ENCODE peak calls at places on chromosomes 5 and 9, in ten cellular contexts. K, Y, O, M, A, H, D, T, B and P are unnamed samples.
A peak's percentile ranks its signal among the peaks of the same experiment; 100 is the strongest.

GRCh38 chr5:53399921-53400697 is 80.3 kb upstream of the FST start:
- DNase-seq in K (no peak), Y (no peak), O (no peak), M (no peak), A (no peak), H (no peak), D (no peak), T (no peak), B (no peak), P (no peak)

GRCh38 chr5:115842089-115842881 is 550 bp downstream of the AP3S1 start:
- DNase-seq in K (no peak), Y (peak; percentile 29), O (peak; percentile 78), M (peak; percentile 69), A (no peak), H (peak; percentile 50), D (peak; percentile 62), T (peak; percentile 70), B (peak; percentile 72), P (peak; percentile 56)

GRCh38 chr9:78296208-78296892 is 575 bp upstream of the PSAT1 start:
- DNase-seq in K (no peak), Y (peak; percentile 24), O (peak; percentile 81), M (peak; percentile 57), A (no peak), H (peak; percentile 63), D (peak; percentile 81), T (no peak), B (peak; percentile 44), P (peak; percentile 47)

GRCh38 chr5:133527311-133527710 is 85.0 kb downstream of the FSTL4 start:
- DNase-seq in K (no peak), Y (no peak), O (no peak), M (no peak), A (no peak), H (no peak), D (no peak), T (no peak), B (no peak), P (no peak)

GRCh38 chr5:171310334-171310815 is 1.3 kb downstream of the TLX3 start:
- DNase-seq in K (no peak), Y (no peak), O (no peak), M (no peak), A (no peak), H (no peak), D (no peak), T (no peak), B (no peak), P (no peak)

GRCh38 chr5:8879248-8879647 is 666.6 kb downstream of the SEMA5A start:
- DNase-seq in K (no peak), Y (no peak), O (no peak), M (no peak), A (no peak), H (no peak), D (no peak), T (no peak), B (no peak), P (no peak)

GRCh38 chr9:1044643-1045042 is 5.5 kb upstream of the DMRT2 start:
- DNase-seq in K (no peak), Y (no peak), O (no peak), M (no peak), A (no peak), H (no peak), D (no peak), T (no peak), B (no peak), P (no peak)

GRCh38 chr9:109037946-109038345 is 24.6 kb upstream of the CTNNAL1 start:
- DNase-seq in K (no peak), Y (no peak), O (no peak), M (no peak), A (no peak), H (no peak), D (no peak), T (no peak), B (no peak), P (no peak)

GRCh38 chr5:74493426-74493825 is 147.1 kb downstream of the ENC1 start:
- DNase-seq in K (no peak), Y (no peak), O (no peak), M (no peak), A (no peak), H (no peak), D (no peak), T (no peak), B (no peak), P (no peak)

GRCh38 chr5:133953568-133954145 is 14.8 kb downstream of the C5orf15 start:
- DNase-seq in K (no peak), Y (no peak), O (no peak), M (no peak), A (no peak), H (no peak), D (no peak), T (no peak), B (no peak), P (no peak)

GRCh38 chr5:148849461-148849860 is 23.1 kb downstream of the ADRB2 start:
- DNase-seq in K (no peak), Y (no peak), O (no peak), M (no peak), A (no peak), H (no peak), D (no peak), T (no peak), B (no peak), P (no peak)

GRCh38 chr5:148974638-148975330 is 88.1 kb downstream of the SH3TC2 start:
- DNase-seq in K (no peak), Y (no peak), O (no peak), M (peak; percentile 76), A (no peak), H (no peak), D (peak; percentile 57), T (no peak), B (no peak), P (no peak)

GRCh38 chr9:110125207-110125751 is 82.7 kb downstream of the C9orf152 start:
- DNase-seq in K (no peak), Y (peak; percentile 34), O (peak; percentile 97), M (peak; percentile 96), A (no peak), H (no peak), D (peak; percentile 85), T (peak; percentile 70), B (peak; percentile 93), P (no peak)

GRCh38 chr9:122001491-122002201 is 91.5 kb downstream of the TTLL11 start:
- DNase-seq in K (no peak), Y (no peak), O (peak; percentile 30), M (no peak), A (no peak), H (no peak), D (no peak), T (no peak), B (no peak), P (no peak)

GRCh38 chr5:60797482-60798153 is 46.5 kb downstream of the ELOVL7 start:
- DNase-seq in K (no peak), Y (no peak), O (peak; percentile 10), M (no peak), A (no peak), H (no peak), D (no peak), T (no peak), B (no peak), P (no peak)